ENCODE peak calls at places on chromosomes 1 and 21, in four cellular contexts. S is stimulated activated CD8-positive, alpha-beta memory T cell treated with anti-CD3 and anti-CD28 coated beads, Interleukin-15, amount 100 ng/mL, for 1 hour; E is HuH-7; W is stimulated activated CD4-positive, alpha-beta T cell treated with anti-CD3 and anti-CD28 coated beads, Interleukin-1b, Interleukin-23, amount 100 ng/mL, for 24 hours. Z is an unnamed sample.

GRCh38 chr1:162406811-162407210 is 5.1 kb downstream of the SH2D1B start:
- DNase-seq in S (no peak), E (no peak), W (no peak), Z (no peak)

GRCh38 chr1:37890378-37891014 is 31.1 kb upstream of the MTF1 start:
- DNase-seq in S (no peak), E (peak; percentile 59), W (no peak), Z (no peak)

GRCh38 chr1:39178541-39179431 is 25.7 kb upstream of the MACF1 start:
- DNase-seq in S (no peak), E (no peak), W (no peak), Z (no peak)

GRCh38 chr1:97008226-97008625 is 286.6 kb downstream of the PTBP2 start:
- DNase-seq in S (no peak), E (no peak), W (no peak), Z (no peak)

GRCh38 chr1:160548960-160549664 is 26.1 kb upstream of the SLAMF6 start:
- DNase-seq in S (no peak), E (no peak), W (no peak), Z (no peak)

GRCh38 chr1:49226758-49227157 is 450.1 kb upstream of the BEND5 start:
- DNase-seq in S (no peak), E (no peak), W (no peak), Z (no peak)

GRCh38 chr1:203672354-203672753 is 45.7 kb downstream of the ATP2B4 start:
- DNase-seq in S (no peak), E (no peak), W (no peak), Z (no peak)

GRCh38 chr1:30757196-30757949 is at the start of gene LAPTM5:
- DNase-seq in S (no peak), E (no peak), W (no peak), Z (no peak)

GRCh38 chr1:84870591-84870990 is 22.4 kb downstream of the LPAR3 start:
- DNase-seq in S (no peak), E (no peak), W (no peak), Z (no peak)

GRCh38 chr1:202158810-202159533 is 1.4 kb downstream of the PTPN7 start:
- DNase-seq in S (no peak), E (no peak), W (no peak), Z (no peak)

GRCh38 chr1:90729484-90730246 is 12.6 kb upstream of the BARHL2 start:
- DNase-seq in S (no peak), E (peak; percentile 85), W (no peak), Z (no peak)

GRCh38 chr21:44887807-44888580 is 14.5 kb upstream of the PTTG1IP start:
- DNase-seq in S (no peak), E (no peak), W (no peak), Z (no peak)

GRCh38 chr1:211724711-211725196 is 49.3 kb upstream of the NEK2 start:
- DNase-seq in S (no peak), E (no peak), W (no peak), Z (no peak)

Z was measured in hypothalamus.